ENCODE peak calls at places on chromosome 17, in nine cellular contexts. One of them, this sample, is unnamed. For H3K9me3, the result is how much of the 10 kb centered on the place peaks cover.

GRCh38 chr17:76843703-76844484 is 24.3 kb upstream of the MGAT5B start:
- DNase-seq in heart right ventricle: no peak
- DNase-seq in aorta: no peak
- DNase-seq in AG04450: no peak
- DNase-seq in left lung: no peak
- DNase-seq in neuronal stem cell: no peak
- DNase-seq in prostate gland: no peak
- DNase-seq in effector memory CD4-positive, alpha-beta T cell: no peak
- DNase-seq in mammary epithelial cell: no peak
- DNase-seq in this sample: no peak

GRCh38 chr17:66945451-66945850 is 19.1 kb upstream of the CACNG4 start:
- DNase-seq in heart right ventricle: no peak
- DNase-seq in aorta: no peak
- DNase-seq in AG04450: no peak
- DNase-seq in left lung: peak
- DNase-seq in neuronal stem cell: no peak
- DNase-seq in prostate gland: peak
- DNase-seq in effector memory CD4-positive, alpha-beta T cell: no peak
- DNase-seq in mammary epithelial cell: no peak
- DNase-seq in this sample: peak

GRCh38 chr17:81338301-81339179 is 43.4 kb upstream of the SLC38A10 start:
- DNase-seq in heart right ventricle: no peak
- DNase-seq in aorta: no peak
- DNase-seq in AG04450: no peak
- DNase-seq in left lung: no peak
- DNase-seq in neuronal stem cell: no peak
- DNase-seq in prostate gland: no peak
- DNase-seq in effector memory CD4-positive, alpha-beta T cell: no peak
- DNase-seq in mammary epithelial cell: no peak
- DNase-seq in this sample: no peak

GRCh38 chr17:30372755-30373154 is 6.0 kb upstream of the CPD start:
- DNase-seq in heart right ventricle: no peak
- DNase-seq in aorta: no peak
- DNase-seq in AG04450: no peak
- DNase-seq in left lung: no peak
- DNase-seq in neuronal stem cell: no peak
- DNase-seq in prostate gland: no peak
- DNase-seq in effector memory CD4-positive, alpha-beta T cell: no peak
- DNase-seq in mammary epithelial cell: peak
- DNase-seq in this sample: no peak

GRCh38 chr17:35089846-35090193 is 26.3 kb upstream of the RFFL start:
- DNase-seq in heart right ventricle: peak
- DNase-seq in aorta: no peak
- DNase-seq in AG04450: no peak
- DNase-seq in left lung: no peak
- DNase-seq in neuronal stem cell: no peak
- DNase-seq in prostate gland: no peak
- DNase-seq in effector memory CD4-positive, alpha-beta T cell: peak
- DNase-seq in mammary epithelial cell: peak
- DNase-seq in this sample: no peak

GRCh38 chr17:54324813-54325212 is 502.1 kb downstream of the KIF2B start:
- DNase-seq in heart right ventricle: no peak
- DNase-seq in aorta: no peak
- DNase-seq in AG04450: no peak
- DNase-seq in left lung: no peak
- DNase-seq in neuronal stem cell: no peak
- DNase-seq in prostate gland: no peak
- DNase-seq in effector memory CD4-positive, alpha-beta T cell: no peak
- DNase-seq in mammary epithelial cell: no peak
- DNase-seq in this sample: no peak

GRCh38 chr17:77374170-77374936 is 233.6 kb downstream of the SEC14L1 start:
- DNase-seq in heart right ventricle: peak
- DNase-seq in aorta: peak
- DNase-seq in AG04450: peak
- DNase-seq in left lung: peak
- DNase-seq in neuronal stem cell: peak
- DNase-seq in prostate gland: peak
- DNase-seq in effector memory CD4-positive, alpha-beta T cell: peak
- DNase-seq in mammary epithelial cell: no peak
- DNase-seq in this sample: peak

GRCh38 chr17:27559506-27559931 is 71.5 kb upstream of the LGALS9 start:
- DNase-seq in heart right ventricle: peak
- DNase-seq in aorta: no peak
- DNase-seq in AG04450: peak
- DNase-seq in left lung: no peak
- DNase-seq in neuronal stem cell: no peak
- DNase-seq in prostate gland: no peak
- DNase-seq in effector memory CD4-positive, alpha-beta T cell: no peak
- DNase-seq in mammary epithelial cell: no peak
- DNase-seq in this sample: no peak

GRCh38 chr17:52064791-52065211 is 93.7 kb downstream of the CA10 start:
- DNase-seq in heart right ventricle: no peak
- DNase-seq in aorta: no peak
- DNase-seq in AG04450: no peak
- DNase-seq in left lung: no peak
- DNase-seq in neuronal stem cell: no peak
- DNase-seq in prostate gland: no peak
- DNase-seq in effector memory CD4-positive, alpha-beta T cell: no peak
- DNase-seq in mammary epithelial cell: peak
- DNase-seq in this sample: no peak

GRCh38 chr17:51119415-51120356 is 982 bp downstream of the SPAG9 start:
- DNase-seq in heart right ventricle: peak
- DNase-seq in aorta: peak
- DNase-seq in AG04450: no peak
- DNase-seq in left lung: peak
- DNase-seq in neuronal stem cell: peak
- DNase-seq in prostate gland: peak
- DNase-seq in effector memory CD4-positive, alpha-beta T cell: peak
- DNase-seq in mammary epithelial cell: peak
- DNase-seq in this sample: peak

GRCh38 chr17:3655766-3656165 is 12.6 kb downstream of the TAX1BP3 start:
- DNase-seq in heart right ventricle: no peak
- DNase-seq in aorta: no peak
- DNase-seq in AG04450: no peak
- DNase-seq in left lung: no peak
- DNase-seq in neuronal stem cell: no peak
- DNase-seq in prostate gland: no peak
- DNase-seq in effector memory CD4-positive, alpha-beta T cell: no peak
- DNase-seq in mammary epithelial cell: no peak
- DNase-seq in this sample: no peak

GRCh38 chr17:12667299-12667958 is 1.7 kb downstream of the MYOCD start:
- DNase-seq in heart right ventricle: peak
- DNase-seq in aorta: no peak
- DNase-seq in AG04450: peak
- DNase-seq in left lung: no peak
- DNase-seq in neuronal stem cell: peak
- DNase-seq in prostate gland: no peak
- DNase-seq in effector memory CD4-positive, alpha-beta T cell: no peak
- DNase-seq in mammary epithelial cell: no peak
- DNase-seq in this sample: no peak

GRCh38 chr17:80603380-80603779 is 58.7 kb downstream of the RPTOR start:
- DNase-seq in heart right ventricle: no peak
- DNase-seq in aorta: no peak
- DNase-seq in AG04450: no peak
- DNase-seq in left lung: no peak
- DNase-seq in neuronal stem cell: no peak
- DNase-seq in prostate gland: no peak
- DNase-seq in effector memory CD4-positive, alpha-beta T cell: no peak
- DNase-seq in mammary epithelial cell: no peak
- DNase-seq in this sample: no peak

GRCh38 chr17:70365098-70365583 is 195.8 kb downstream of the KCNJ2 start:
- DNase-seq in heart right ventricle: no peak
- DNase-seq in aorta: no peak
- DNase-seq in AG04450: peak
- DNase-seq in left lung: no peak
- DNase-seq in neuronal stem cell: no peak
- DNase-seq in prostate gland: no peak
- DNase-seq in effector memory CD4-positive, alpha-beta T cell: no peak
- DNase-seq in mammary epithelial cell: peak
- DNase-seq in this sample: no peak

GRCh38 chr17:28842282-28843012 is at the start of gene FAM222B:
- DNase-seq in heart right ventricle: peak
- DNase-seq in aorta: peak
- DNase-seq in AG04450: peak
- DNase-seq in left lung: peak
- DNase-seq in neuronal stem cell: peak
- DNase-seq in prostate gland: peak
- DNase-seq in effector memory CD4-positive, alpha-beta T cell: peak
- DNase-seq in mammary epithelial cell: peak
- DNase-seq in this sample: peak

GRCh38 chr17:80189611-80190010 is 19.8 kb downstream of the CARD14 start:
- DNase-seq in heart right ventricle: no peak
- DNase-seq in aorta: no peak
- DNase-seq in AG04450: no peak
- DNase-seq in left lung: no peak
- DNase-seq in neuronal stem cell: no peak
- DNase-seq in prostate gland: no peak
- DNase-seq in effector memory CD4-positive, alpha-beta T cell: no peak
- DNase-seq in mammary epithelial cell: no peak
- DNase-seq in this sample: no peak

GRCh38 chr17:83199500-83200201 is 120.2 kb downstream of the METRNL start:
- DNase-seq in heart right ventricle: peak
- DNase-seq in aorta: peak
- DNase-seq in AG04450: no peak
- DNase-seq in left lung: peak
- DNase-seq in neuronal stem cell: no peak
- DNase-seq in prostate gland: no peak
- DNase-seq in effector memory CD4-positive, alpha-beta T cell: no peak
- DNase-seq in mammary epithelial cell: no peak
- DNase-seq in this sample: peak
- H3K9me3 ChIP-seq in heart right ventricle: under half
- H3K9me3 ChIP-seq in aorta: under half
- H3K9me3 ChIP-seq in AG04450: under half
- H3K9me3 ChIP-seq in left lung: under half
- H3K9me3 ChIP-seq in neuronal stem cell: under half
- H3K9me3 ChIP-seq in prostate gland: under half
- H3K9me3 ChIP-seq in effector memory CD4-positive, alpha-beta T cell: under half
- H3K9me3 ChIP-seq in mammary epithelial cell: under half
- H3K9me3 ChIP-seq in this sample: under half

DNA sequence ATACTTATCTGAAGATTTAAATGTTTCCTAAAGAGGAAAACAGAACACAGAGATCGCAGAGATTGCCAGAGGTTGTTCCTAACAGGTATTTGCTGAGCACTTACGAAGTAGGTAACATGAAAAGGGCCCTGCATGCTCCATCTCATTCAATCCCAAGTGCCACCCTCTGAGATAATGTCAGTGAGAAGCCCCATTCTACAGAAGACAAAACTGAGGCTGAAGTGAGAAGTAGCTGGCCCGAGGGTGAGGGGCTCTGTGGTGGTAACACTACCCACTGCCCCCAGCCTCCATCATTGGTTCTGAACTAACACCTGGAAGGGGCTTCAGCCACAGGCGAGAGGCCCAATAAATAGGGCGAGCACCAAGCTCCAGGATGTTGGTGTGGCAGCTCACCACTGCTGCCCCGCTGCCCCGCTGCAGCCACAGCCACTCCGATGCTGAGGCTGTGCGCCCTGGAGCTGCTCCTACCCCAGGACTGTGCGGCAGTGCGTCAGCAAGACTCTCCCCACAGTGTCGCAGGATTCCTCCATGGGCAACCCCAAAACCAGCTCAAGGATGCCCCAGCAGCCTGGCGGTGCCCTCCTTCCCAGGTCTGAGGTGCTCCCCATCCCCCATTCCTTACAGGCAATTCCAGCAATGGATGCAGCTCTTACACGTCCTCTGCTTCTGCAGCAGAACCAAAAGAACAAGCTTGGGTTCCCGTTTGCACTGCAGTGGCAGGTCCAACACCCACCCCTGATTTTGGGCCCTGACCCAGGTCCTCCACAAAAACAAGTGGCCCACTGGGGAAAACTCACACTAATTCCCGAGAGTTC is 10.3 kb downstream of the FLCN start:
- DNase-seq in heart right ventricle: no peak
- DNase-seq in aorta: peak
- DNase-seq in AG04450: no peak
- DNase-seq in left lung: no peak
- DNase-seq in neuronal stem cell: no peak
- DNase-seq in prostate gland: no peak
- DNase-seq in effector memory CD4-positive, alpha-beta T cell: no peak
- DNase-seq in mammary epithelial cell: no peak
- DNase-seq in this sample: no peak
- H3K27ac ChIP-seq in heart right ventricle: no peak
- H3K27ac ChIP-seq in aorta: no peak
- H3K27ac ChIP-seq in AG04450: no peak
- H3K27ac ChIP-seq in left lung: no peak
- H3K27ac ChIP-seq in neuronal stem cell: no peak
- H3K27ac ChIP-seq in prostate gland: no peak
- H3K27ac ChIP-seq in effector memory CD4-positive, alpha-beta T cell: no peak
- H3K27ac ChIP-seq in mammary epithelial cell: no peak
- H3K27ac ChIP-seq in this sample: no peak

GRCh38 chr17:15915996-15916395 is 28.9 kb upstream of the ADORA2B start:
- DNase-seq in heart right ventricle: no peak
- DNase-seq in aorta: no peak
- DNase-seq in AG04450: no peak
- DNase-seq in left lung: no peak
- DNase-seq in neuronal stem cell: no peak
- DNase-seq in prostate gland: no peak
- DNase-seq in effector memory CD4-positive, alpha-beta T cell: no peak
- DNase-seq in mammary epithelial cell: no peak
- DNase-seq in this sample: no peak
- H3K9me3 ChIP-seq in heart right ventricle: under half
- H3K9me3 ChIP-seq in aorta: under half
- H3K9me3 ChIP-seq in AG04450: under half
- H3K9me3 ChIP-seq in left lung: under half
- H3K9me3 ChIP-seq in neuronal stem cell: under half
- H3K9me3 ChIP-seq in prostate gland: under half
- H3K9me3 ChIP-seq in effector memory CD4-positive, alpha-beta T cell: under half
- H3K9me3 ChIP-seq in mammary epithelial cell: under half
- H3K9me3 ChIP-seq in this sample: under half

DNA sequence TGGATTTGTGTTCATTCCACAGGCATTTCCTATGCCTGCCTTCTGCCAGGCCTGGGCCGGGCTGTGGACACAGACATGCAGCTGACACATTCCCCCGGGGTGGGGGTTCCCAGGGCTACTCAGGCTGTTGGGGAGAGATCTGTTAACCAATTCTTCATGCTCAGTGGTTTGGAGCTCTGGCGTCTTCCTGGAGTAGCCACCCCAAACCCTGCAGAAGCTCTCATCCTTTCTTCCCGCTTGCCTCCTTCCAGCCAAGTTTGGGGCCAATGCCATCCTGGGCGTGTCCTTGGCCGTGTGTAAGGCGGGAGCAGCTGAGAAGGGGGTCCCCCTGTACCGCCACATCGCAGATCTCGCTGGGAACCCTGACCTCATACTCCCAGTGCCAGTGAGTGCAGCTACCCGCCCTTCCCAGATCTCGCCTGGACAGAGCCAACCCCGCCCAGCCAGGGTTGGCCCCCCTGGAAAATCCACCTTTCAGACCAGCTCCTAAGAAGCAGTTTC is 2.6 kb downstream of the ENO3 start:
- DNase-seq in heart right ventricle: no peak
- DNase-seq in aorta: no peak
- DNase-seq in AG04450: no peak
- DNase-seq in left lung: no peak
- DNase-seq in neuronal stem cell: no peak
- DNase-seq in prostate gland: no peak
- DNase-seq in effector memory CD4-positive, alpha-beta T cell: no peak
- DNase-seq in mammary epithelial cell: no peak
- DNase-seq in this sample: no peak
- H3K27ac ChIP-seq in heart right ventricle: no peak
- H3K27ac ChIP-seq in aorta: no peak
- H3K27ac ChIP-seq in AG04450: peak
- H3K27ac ChIP-seq in left lung: no peak
- H3K27ac ChIP-seq in neuronal stem cell: no peak
- H3K27ac ChIP-seq in prostate gland: no peak
- H3K27ac ChIP-seq in effector memory CD4-positive, alpha-beta T cell: no peak
- H3K27ac ChIP-seq in mammary epithelial cell: no peak
- H3K27ac ChIP-seq in this sample: peak

GRCh38 chr17:8821446-8822105 is 22.4 kb upstream of the MFSD6L start:
- DNase-seq in heart right ventricle: no peak
- DNase-seq in aorta: no peak
- DNase-seq in AG04450: no peak
- DNase-seq in left lung: no peak
- DNase-seq in neuronal stem cell: no peak
- DNase-seq in prostate gland: no peak
- DNase-seq in effector memory CD4-positive, alpha-beta T cell: no peak
- DNase-seq in mammary epithelial cell: no peak
- DNase-seq in this sample: no peak
- H3K9me3 ChIP-seq in heart right ventricle: under half
- H3K9me3 ChIP-seq in aorta: under half
- H3K9me3 ChIP-seq in AG04450: under half
- H3K9me3 ChIP-seq in left lung: under half
- H3K9me3 ChIP-seq in neuronal stem cell: under half
- H3K9me3 ChIP-seq in prostate gland: under half
- H3K9me3 ChIP-seq in effector memory CD4-positive, alpha-beta T cell: under half
- H3K9me3 ChIP-seq in mammary epithelial cell: under half
- H3K9me3 ChIP-seq in this sample: under half

This sample was measured in upper lobe of right lung.